ENCODE peak calls at places on chromosomes 2 and 18, in six cellular contexts. One of them, this sample, is unnamed.

GRCh38 chr2:144480257-144480656 is 39.7 kb downstream of the ZEB2 start:
- DNase-seq in activated effector memory CD4-positive, alpha-beta T cell treated with anti-CD3 and anti-CD28 coated beads, Interleukin-2, amount 50 U/mL, for 16 hours: no peak
- DNase-seq in astrocyte: peak
- DNase-seq in left colon: no peak
- DNase-seq in GM12891: no peak
- DNase-seq in pancreas: no peak
- DNase-seq in this sample: no peak

GRCh38 chr18:3410273-3410672 is 39.7 kb upstream of the TGIF1 start:
- DNase-seq in activated effector memory CD4-positive, alpha-beta T cell treated with anti-CD3 and anti-CD28 coated beads, Interleukin-2, amount 50 U/mL, for 16 hours: no peak
- DNase-seq in astrocyte: no peak
- DNase-seq in pancreas: no peak
- DNase-seq in left colon: no peak
- DNase-seq in GM12891: no peak
- DNase-seq in this sample: no peak

GRCh38 chr2:37156857-37157714 is at the start of gene EIF2AK2:
- DNase-seq in astrocyte: peak
- DNase-seq in GM12891: peak
- DNase-seq in pancreas: peak
- DNase-seq in left colon: peak
- DNase-seq in activated effector memory CD4-positive, alpha-beta T cell treated with anti-CD3 and anti-CD28 coated beads, Interleukin-2, amount 50 U/mL, for 16 hours: peak
- DNase-seq in this sample: peak

GRCh38 chr2:31267437-31268120 is 33.6 kb downstream of the EHD3 start:
- DNase-seq in activated effector memory CD4-positive, alpha-beta T cell treated with anti-CD3 and anti-CD28 coated beads, Interleukin-2, amount 50 U/mL, for 16 hours: no peak
- DNase-seq in astrocyte: no peak
- DNase-seq in left colon: no peak
- DNase-seq in pancreas: no peak
- DNase-seq in GM12891: no peak
- DNase-seq in this sample: no peak

GRCh38 chr2:165197346-165197745 is 6.5 kb downstream of the SCN3A start:
- DNase-seq in astrocyte: no peak
- DNase-seq in activated effector memory CD4-positive, alpha-beta T cell treated with anti-CD3 and anti-CD28 coated beads, Interleukin-2, amount 50 U/mL, for 16 hours: no peak
- DNase-seq in left colon: no peak
- DNase-seq in pancreas: no peak
- DNase-seq in GM12891: no peak
- DNase-seq in this sample: no peak

GRCh38 chr18:7926526-7926925 is 359.4 kb downstream of the PTPRM start:
- DNase-seq in left colon: no peak
- DNase-seq in astrocyte: no peak
- DNase-seq in GM12891: no peak
- DNase-seq in activated effector memory CD4-positive, alpha-beta T cell treated with anti-CD3 and anti-CD28 coated beads, Interleukin-2, amount 50 U/mL, for 16 hours: no peak
- DNase-seq in pancreas: peak
- DNase-seq in this sample: no peak

GRCh38 chr2:20567159-20567925 is 83.6 kb downstream of the HS1BP3 start:
- DNase-seq in left colon: no peak
- DNase-seq in astrocyte: no peak
- DNase-seq in GM12891: no peak
- DNase-seq in activated effector memory CD4-positive, alpha-beta T cell treated with anti-CD3 and anti-CD28 coated beads, Interleukin-2, amount 50 U/mL, for 16 hours: no peak
- DNase-seq in pancreas: no peak
- DNase-seq in this sample: no peak

GRCh38 chr18:3599861-3600260 is 149.9 kb downstream of the TGIF1 start:
- DNase-seq in GM12891: no peak
- DNase-seq in astrocyte: no peak
- DNase-seq in left colon: peak
- DNase-seq in pancreas: no peak
- DNase-seq in activated effector memory CD4-positive, alpha-beta T cell treated with anti-CD3 and anti-CD28 coated beads, Interleukin-2, amount 50 U/mL, for 16 hours: no peak
- DNase-seq in this sample: no peak

GRCh38 chr18:25921677-25922421 is 168.6 kb downstream of the SS18 start:
- DNase-seq in left colon: no peak
- DNase-seq in GM12891: peak
- DNase-seq in pancreas: peak
- DNase-seq in activated effector memory CD4-positive, alpha-beta T cell treated with anti-CD3 and anti-CD28 coated beads, Interleukin-2, amount 50 U/mL, for 16 hours: peak
- DNase-seq in astrocyte: no peak
- DNase-seq in this sample: no peak

GRCh38 chr2:44819061-44819460 is 122.4 kb upstream of the SIX3 start:
- DNase-seq in activated effector memory CD4-positive, alpha-beta T cell treated with anti-CD3 and anti-CD28 coated beads, Interleukin-2, amount 50 U/mL, for 16 hours: no peak
- DNase-seq in left colon: no peak
- DNase-seq in astrocyte: no peak
- DNase-seq in pancreas: no peak
- DNase-seq in GM12891: no peak
- DNase-seq in this sample: no peak

GRCh38 chr2:233995985-233996384 is 54.5 kb upstream of the SPP2 start:
- DNase-seq in left colon: no peak
- DNase-seq in pancreas: no peak
- DNase-seq in GM12891: no peak
- DNase-seq in activated effector memory CD4-positive, alpha-beta T cell treated with anti-CD3 and anti-CD28 coated beads, Interleukin-2, amount 50 U/mL, for 16 hours: no peak
- DNase-seq in astrocyte: peak
- DNase-seq in this sample: no peak

GRCh38 chr2:171523969-171524401 is 1.7 kb downstream of the CYBRD1 start:
- DNase-seq in left colon: no peak
- DNase-seq in activated effector memory CD4-positive, alpha-beta T cell treated with anti-CD3 and anti-CD28 coated beads, Interleukin-2, amount 50 U/mL, for 16 hours: no peak
- DNase-seq in pancreas: no peak
- DNase-seq in GM12891: no peak
- DNase-seq in astrocyte: peak
- DNase-seq in this sample: no peak

GRCh38 chr2:2836343-2837070 is 505.4 kb upstream of the MYT1L start:
- DNase-seq in pancreas: no peak
- DNase-seq in GM12891: no peak
- DNase-seq in astrocyte: no peak
- DNase-seq in left colon: no peak
- DNase-seq in activated effector memory CD4-positive, alpha-beta T cell treated with anti-CD3 and anti-CD28 coated beads, Interleukin-2, amount 50 U/mL, for 16 hours: no peak
- DNase-seq in this sample: no peak

GRCh38 chr2:105181282-105181681 is 60.3 kb upstream of the GPR45 start:
- DNase-seq in astrocyte: no peak
- DNase-seq in GM12891: no peak
- DNase-seq in activated effector memory CD4-positive, alpha-beta T cell treated with anti-CD3 and anti-CD28 coated beads, Interleukin-2, amount 50 U/mL, for 16 hours: no peak
- DNase-seq in pancreas: no peak
- DNase-seq in left colon: no peak
- DNase-seq in this sample: no peak

GRCh38 chr2:194591192-194591591 is 1065.8 kb upstream of the SLC39A10 start:
- DNase-seq in GM12891: no peak
- DNase-seq in pancreas: no peak
- DNase-seq in left colon: no peak
- DNase-seq in astrocyte: no peak
- DNase-seq in activated effector memory CD4-positive, alpha-beta T cell treated with anti-CD3 and anti-CD28 coated beads, Interleukin-2, amount 50 U/mL, for 16 hours: no peak
- DNase-seq in this sample: no peak

GRCh38 chr2:129849559-129850160 is 129.8 kb upstream of the RAB6C start:
- DNase-seq in GM12891: no peak
- DNase-seq in activated effector memory CD4-positive, alpha-beta T cell treated with anti-CD3 and anti-CD28 coated beads, Interleukin-2, amount 50 U/mL, for 16 hours: no peak
- DNase-seq in left colon: no peak
- DNase-seq in pancreas: no peak
- DNase-seq in astrocyte: peak
- DNase-seq in this sample: no peak

GRCh38 chr2:227443889-227444568 is 27.9 kb upstream of the AGFG1 start:
- DNase-seq in astrocyte: no peak
- DNase-seq in pancreas: no peak
- DNase-seq in left colon: no peak
- DNase-seq in GM12891: no peak
- DNase-seq in activated effector memory CD4-positive, alpha-beta T cell treated with anti-CD3 and anti-CD28 coated beads, Interleukin-2, amount 50 U/mL, for 16 hours: no peak
- DNase-seq in this sample: no peak

GRCh38 chr2:238096311-238097011 is 3.7 kb upstream of the ESPNL start:
- DNase-seq in GM12891: no peak
- DNase-seq in activated effector memory CD4-positive, alpha-beta T cell treated with anti-CD3 and anti-CD28 coated beads, Interleukin-2, amount 50 U/mL, for 16 hours: peak
- DNase-seq in astrocyte: no peak
- DNase-seq in pancreas: peak
- DNase-seq in left colon: no peak
- DNase-seq in this sample: no peak

GRCh38 chr18:26544459-26544858 is 3.9 kb downstream of the KCTD1 start:
- DNase-seq in left colon: no peak
- DNase-seq in pancreas: no peak
- DNase-seq in GM12891: no peak
- DNase-seq in astrocyte: no peak
- DNase-seq in activated effector memory CD4-positive, alpha-beta T cell treated with anti-CD3 and anti-CD28 coated beads, Interleukin-2, amount 50 U/mL, for 16 hours: no peak
- DNase-seq in this sample: no peak

GRCh38 chr2:129062160-129062912 is 743.7 kb upstream of the HS6ST1 start:
- DNase-seq in astrocyte: peak
- DNase-seq in activated effector memory CD4-positive, alpha-beta T cell treated with anti-CD3 and anti-CD28 coated beads, Interleukin-2, amount 50 U/mL, for 16 hours: no peak
- DNase-seq in pancreas: no peak
- DNase-seq in GM12891: no peak
- DNase-seq in left colon: no peak
- DNase-seq in this sample: no peak

GRCh38 chr2:233061591-233062446 is 1.7 kb downstream of the INPP5D start:
- DNase-seq in astrocyte: no peak
- DNase-seq in pancreas: no peak
- DNase-seq in activated effector memory CD4-positive, alpha-beta T cell treated with anti-CD3 and anti-CD28 coated beads, Interleukin-2, amount 50 U/mL, for 16 hours: peak
- DNase-seq in GM12891: no peak
- DNase-seq in left colon: peak
- DNase-seq in this sample: no peak

GRCh38 chr2:30684026-30684425 is 123.2 kb downstream of the CAPN13 start:
- DNase-seq in activated effector memory CD4-positive, alpha-beta T cell treated with anti-CD3 and anti-CD28 coated beads, Interleukin-2, amount 50 U/mL, for 16 hours: no peak
- DNase-seq in pancreas: no peak
- DNase-seq in astrocyte: no peak
- DNase-seq in GM12891: no peak
- DNase-seq in left colon: no peak
- DNase-seq in this sample: no peak

GRCh38 chr2:8045081-8045614 is 636.7 kb upstream of the ID2 start:
- DNase-seq in activated effector memory CD4-positive, alpha-beta T cell treated with anti-CD3 and anti-CD28 coated beads, Interleukin-2, amount 50 U/mL, for 16 hours: no peak
- DNase-seq in astrocyte: no peak
- DNase-seq in pancreas: no peak
- DNase-seq in GM12891: no peak
- DNase-seq in left colon: no peak
- DNase-seq in this sample: no peak

GRCh38 chr2:137706786-137707613 is 257.3 kb upstream of the HNMT start:
- DNase-seq in GM12891: no peak
- DNase-seq in astrocyte: no peak
- DNase-seq in left colon: no peak
- DNase-seq in activated effector memory CD4-positive, alpha-beta T cell treated with anti-CD3 and anti-CD28 coated beads, Interleukin-2, amount 50 U/mL, for 16 hours: no peak
- DNase-seq in pancreas: no peak
- DNase-seq in this sample: no peak

GRCh38 chr18:6884944-6885343 is 155.4 kb downstream of the ARHGAP28 start:
- DNase-seq in GM12891: no peak
- DNase-seq in left colon: no peak
- DNase-seq in astrocyte: peak
- DNase-seq in activated effector memory CD4-positive, alpha-beta T cell treated with anti-CD3 and anti-CD28 coated beads, Interleukin-2, amount 50 U/mL, for 16 hours: no peak
- DNase-seq in pancreas: no peak
- DNase-seq in this sample: no peak

This sample was measured in caudate nucleus.